ENCODE peak calls at places on chromosomes 2 and 18, in eight cellular contexts. K is stomach; F is pons; E is NCI-H2171 treated with DMSO at 0.1 percent for 48 hours; P is stimulated activated CD4-positive, alpha-beta T cell treated with anti-CD3 and anti-CD28 coated beads, Interleukin-2, amount 100 ng/mL, for 48 hours; D is endodermal cell; T is retina; A is adipocyte. M is an unnamed sample.

GRCh38 chr18:28176674-28176932 is 327 bp downstream of the CDH2 start:
- DNase-seq in F (no peak), A (no peak), D (peak), K (no peak), T (no peak), P (no peak), E (no peak), M (no peak)

GRCh38 chr18:74784791-74785190 is 187.1 kb downstream of the ZNF407 start:
- DNase-seq in D (no peak), K (no peak), A (no peak), E (no peak), T (no peak), F (no peak), P (no peak), M (no peak)

GRCh38 chr2:84942964-84943421 is 28.0 kb upstream of the KCMF1 start:
- DNase-seq in K (no peak), P (no peak), E (no peak), D (no peak), T (no peak), F (no peak), A (no peak), M (no peak)

GRCh38 chr2:191746306-191746705 is 68.4 kb downstream of the NABP1 start:
- DNase-seq in A (peak), P (no peak), K (no peak), E (no peak), D (no peak), T (no peak), F (no peak), M (no peak)

GRCh38 chr2:55992465-55992864 is 68.9 kb upstream of the EFEMP1 start:
- DNase-seq in P (no peak), K (no peak), E (no peak), T (no peak), F (no peak), A (peak), D (no peak), M (no peak)

GRCh38 chr2:97005353-97005752 is 19.0 kb upstream of the FAM178B start:
- DNase-seq in A (no peak), K (no peak), T (no peak), P (no peak), D (no peak), E (no peak), F (no peak), M (no peak)

GRCh38 chr18:35889677-35890076 is 82.8 kb upstream of the RMP24 start:
- DNase-seq in E (no peak), P (no peak), T (no peak), K (no peak), F (no peak), D (no peak), A (no peak), M (no peak)

GRCh38 chr2:212354382-212354781 is 184.2 kb downstream of the ERBB4 start:
- DNase-seq in T (no peak), A (no peak), F (no peak), K (no peak), E (no peak), P (no peak), D (no peak), M (no peak)

GRCh38 chr2:182639971-182640370 is 76.1 kb upstream of the DNAJC10 start:
- DNase-seq in P (no peak), D (no peak), F (no peak), A (no peak), E (no peak), T (no peak), K (no peak), M (no peak)